ENCODE peak calls at places on chromosomes 4 and X, in five cellular contexts. One of them, this sample, is unnamed. For H3K27me3 and H3K4me1, the result is how much of the 10 kb centered on the place peaks cover.

GRCh38 chr4:106478152-106478551 is 109.6 kb upstream of the GIMD1 start:
- DNase-seq in HCT116: no peak
- DNase-seq in CD4-positive, alpha-beta memory T cell: no peak
- DNase-seq in mammary epithelial cell: no peak
- DNase-seq in psoas muscle: no peak
- DNase-seq in this sample: no peak

GRCh38 chr4:169663894-169664293 is 43.5 kb downstream of the CLCN3 start:
- DNase-seq in HCT116: no peak
- DNase-seq in CD4-positive, alpha-beta memory T cell: no peak
- DNase-seq in mammary epithelial cell: peak
- DNase-seq in psoas muscle: no peak
- DNase-seq in this sample: peak

GRCh38 chrX:103399744-103400143 is 23.4 kb downstream of the BEX3 start:
- DNase-seq in HCT116: no peak
- DNase-seq in CD4-positive, alpha-beta memory T cell: no peak
- DNase-seq in mammary epithelial cell: peak
- DNase-seq in psoas muscle: no peak
- DNase-seq in this sample: no peak

GRCh38 chr4:48930654-48931053 is 24.1 kb upstream of the OCIAD2 start:
- DNase-seq in HCT116: no peak
- DNase-seq in CD4-positive, alpha-beta memory T cell: no peak
- DNase-seq in mammary epithelial cell: no peak
- DNase-seq in psoas muscle: no peak
- DNase-seq in this sample: no peak

GRCh38 chrX:116241001-116241400 is 70.5 kb downstream of the AGTR2 start:
- DNase-seq in HCT116: no peak
- DNase-seq in CD4-positive, alpha-beta memory T cell: no peak
- DNase-seq in mammary epithelial cell: no peak
- DNase-seq in psoas muscle: no peak
- DNase-seq in this sample: no peak

GRCh38 chr4:16289872-16290554 is 63.7 kb upstream of the TAPT1 start:
- DNase-seq in HCT116: peak
- DNase-seq in CD4-positive, alpha-beta memory T cell: peak
- DNase-seq in mammary epithelial cell: no peak
- DNase-seq in psoas muscle: no peak
- DNase-seq in this sample: peak

GRCh38 chr4:97525236-97525635 is 618.0 kb downstream of the STPG2 start:
- DNase-seq in HCT116: no peak
- DNase-seq in CD4-positive, alpha-beta memory T cell: no peak
- DNase-seq in mammary epithelial cell: no peak
- DNase-seq in psoas muscle: no peak
- DNase-seq in this sample: no peak

GRCh38 chrX:150642421-150642820 is 50.8 kb upstream of the MTMR1 start:
- DNase-seq in HCT116: no peak
- DNase-seq in CD4-positive, alpha-beta memory T cell: no peak
- DNase-seq in mammary epithelial cell: peak
- DNase-seq in psoas muscle: no peak
- DNase-seq in this sample: no peak

GRCh38 chrX:123340691-123341090 is 156.6 kb downstream of the GRIA3 start:
- DNase-seq in HCT116: no peak
- DNase-seq in CD4-positive, alpha-beta memory T cell: no peak
- DNase-seq in mammary epithelial cell: no peak
- DNase-seq in psoas muscle: no peak
- DNase-seq in this sample: no peak

GRCh38 chrX:12719837-12720236 is 71.4 kb upstream of the PRPS2 start:
- DNase-seq in HCT116: no peak
- DNase-seq in CD4-positive, alpha-beta memory T cell: no peak
- DNase-seq in mammary epithelial cell: no peak
- DNase-seq in psoas muscle: no peak
- DNase-seq in this sample: no peak

GRCh38 chr4:102525099-102525498 is 23.9 kb downstream of the NFKB1 start:
- DNase-seq in HCT116: no peak
- DNase-seq in CD4-positive, alpha-beta memory T cell: no peak
- DNase-seq in mammary epithelial cell: peak
- DNase-seq in psoas muscle: no peak
- DNase-seq in this sample: no peak

GRCh38 chr4:142155347-142155746 is 519.0 kb downstream of the IL15 start:
- DNase-seq in HCT116: no peak
- DNase-seq in CD4-positive, alpha-beta memory T cell: no peak
- DNase-seq in mammary epithelial cell: no peak
- DNase-seq in psoas muscle: no peak
- DNase-seq in this sample: no peak

GRCh38 chr4:43348591-43348990 is 456.1 kb downstream of the GRXCR1 start:
- DNase-seq in HCT116: no peak
- DNase-seq in CD4-positive, alpha-beta memory T cell: no peak
- DNase-seq in mammary epithelial cell: no peak
- DNase-seq in psoas muscle: no peak
- DNase-seq in this sample: no peak

GRCh38 chr4:124121511-124121934 is 591.0 kb downstream of the ANKRD50 start:
- DNase-seq in HCT116: no peak
- DNase-seq in CD4-positive, alpha-beta memory T cell: no peak
- DNase-seq in mammary epithelial cell: peak
- DNase-seq in psoas muscle: no peak
- DNase-seq in this sample: no peak

GRCh38 chr4:10023050-10023419 is 1.7 kb upstream of the SLC2A9 start:
- DNase-seq in HCT116: no peak
- DNase-seq in CD4-positive, alpha-beta memory T cell: no peak
- DNase-seq in mammary epithelial cell: no peak
- DNase-seq in psoas muscle: no peak
- DNase-seq in this sample: no peak

GRCh38 chr4:152169666-152170065 is 366.2 kb downstream of the FBXW7 start:
- DNase-seq in HCT116: no peak
- DNase-seq in CD4-positive, alpha-beta memory T cell: no peak
- DNase-seq in mammary epithelial cell: no peak
- DNase-seq in psoas muscle: no peak
- DNase-seq in this sample: no peak

GRCh38 chr4:82688091-82688815 is 110.3 kb downstream of the SCD5 start:
- DNase-seq in HCT116: no peak
- DNase-seq in CD4-positive, alpha-beta memory T cell: no peak
- DNase-seq in mammary epithelial cell: peak
- DNase-seq in psoas muscle: no peak
- DNase-seq in this sample: no peak

GRCh38 chrX:43949669-43950068 is 23.5 kb downstream of the NDP start:
- DNase-seq in HCT116: peak
- DNase-seq in CD4-positive, alpha-beta memory T cell: peak
- DNase-seq in mammary epithelial cell: no peak
- DNase-seq in psoas muscle: peak
- DNase-seq in this sample: peak

GRCh38 chr4:137541181-137541580 is 8.9 kb upstream of the PCDH18 start:
- DNase-seq in HCT116: no peak
- DNase-seq in CD4-positive, alpha-beta memory T cell: no peak
- DNase-seq in mammary epithelial cell: no peak
- DNase-seq in psoas muscle: no peak
- DNase-seq in this sample: no peak

GRCh38 chr4:48109413-48110263 is 24.4 kb downstream of the TXK start:
- DNase-seq in HCT116: peak
- DNase-seq in CD4-positive, alpha-beta memory T cell: peak
- DNase-seq in mammary epithelial cell: peak
- DNase-seq in psoas muscle: no peak
- DNase-seq in this sample: peak

GRCh38 chr4:78606530-78607095 is 55.0 kb downstream of the ANXA3 start:
- DNase-seq in HCT116: no peak
- DNase-seq in CD4-positive, alpha-beta memory T cell: no peak
- DNase-seq in mammary epithelial cell: no peak
- DNase-seq in psoas muscle: no peak
- DNase-seq in this sample: no peak

GRCh38 chr4:164304240-164304639 is 449.7 kb upstream of the SMIM31 start:
- DNase-seq in HCT116: no peak
- DNase-seq in CD4-positive, alpha-beta memory T cell: no peak
- DNase-seq in mammary epithelial cell: peak
- DNase-seq in psoas muscle: no peak
- DNase-seq in this sample: no peak

GRCh38 chr4:36208884-36209473 is 35.3 kb downstream of the ARAP2 start:
- DNase-seq in HCT116: no peak
- DNase-seq in CD4-positive, alpha-beta memory T cell: peak
- DNase-seq in mammary epithelial cell: no peak
- DNase-seq in psoas muscle: no peak
- DNase-seq in this sample: peak

GRCh38 chr4:41525129-41525528 is 12.8 kb upstream of the LIMCH1 start:
- DNase-seq in HCT116: peak
- DNase-seq in CD4-positive, alpha-beta memory T cell: no peak
- DNase-seq in mammary epithelial cell: peak
- DNase-seq in psoas muscle: no peak
- DNase-seq in this sample: no peak

GRCh38 chr4:176885224-176885623 is 92.5 kb upstream of the VEGFC start:
- DNase-seq in HCT116: no peak
- DNase-seq in CD4-positive, alpha-beta memory T cell: no peak
- DNase-seq in mammary epithelial cell: no peak
- DNase-seq in psoas muscle: no peak
- DNase-seq in this sample: no peak

GRCh38 chr4:41692717-41693345 is 55.7 kb downstream of the PHOX2B start:
- DNase-seq in HCT116: peak
- DNase-seq in CD4-positive, alpha-beta memory T cell: peak
- DNase-seq in mammary epithelial cell: peak
- DNase-seq in psoas muscle: peak
- DNase-seq in this sample: peak

GRCh38 chr4:177442623-177443155 is 452 bp upstream of the AGA start:
- DNase-seq in HCT116: no peak
- DNase-seq in CD4-positive, alpha-beta memory T cell: no peak
- DNase-seq in mammary epithelial cell: peak
- DNase-seq in psoas muscle: no peak
- DNase-seq in this sample: peak

GRCh38 chrX:85326234-85327059 is 53.0 kb downstream of the POF1B start:
- DNase-seq in HCT116: no peak
- DNase-seq in CD4-positive, alpha-beta memory T cell: no peak
- DNase-seq in mammary epithelial cell: no peak
- DNase-seq in psoas muscle: peak
- DNase-seq in this sample: no peak

GRCh38 chrX:27555514-27555913 is 34.6 kb upstream of the DCAF8L2 start:
- DNase-seq in HCT116: no peak
- DNase-seq in CD4-positive, alpha-beta memory T cell: no peak
- DNase-seq in mammary epithelial cell: peak
- DNase-seq in psoas muscle: no peak
- DNase-seq in this sample: peak

GRCh38 chrX:151984328-151984727 is 9.9 kb upstream of the GABRE start:
- DNase-seq in HCT116: no peak
- DNase-seq in CD4-positive, alpha-beta memory T cell: no peak
- DNase-seq in mammary epithelial cell: peak
- DNase-seq in psoas muscle: peak
- DNase-seq in this sample: no peak

GRCh38 chrX:7574325-7574724 is 268.6 kb upstream of the VCX start:
- DNase-seq in HCT116: no peak
- DNase-seq in CD4-positive, alpha-beta memory T cell: no peak
- DNase-seq in mammary epithelial cell: peak
- DNase-seq in psoas muscle: no peak
- DNase-seq in this sample: no peak

GRCh38 chr4:47002593-47002992 is 9.2 kb upstream of the GABRA4 start:
- DNase-seq in HCT116: no peak
- DNase-seq in CD4-positive, alpha-beta memory T cell: no peak
- DNase-seq in mammary epithelial cell: peak
- DNase-seq in psoas muscle: no peak
- DNase-seq in this sample: no peak

GRCh38 chr4:57110635-57111546 is 706 bp upstream of the IGFBP7 start:
- DNase-seq in HCT116: no peak
- DNase-seq in CD4-positive, alpha-beta memory T cell: no peak
- DNase-seq in mammary epithelial cell: peak
- DNase-seq in psoas muscle: no peak
- DNase-seq in this sample: peak

GRCh38 chr4:81781824-81782223 is 310.1 kb upstream of the RASGEF1B start:
- DNase-seq in HCT116: no peak
- DNase-seq in CD4-positive, alpha-beta memory T cell: no peak
- DNase-seq in mammary epithelial cell: no peak
- DNase-seq in psoas muscle: no peak
- DNase-seq in this sample: no peak

GRCh38 chr4:90198086-90198847 is 71.1 kb downstream of the CCSER1 start:
- DNase-seq in HCT116: no peak
- DNase-seq in CD4-positive, alpha-beta memory T cell: no peak
- DNase-seq in mammary epithelial cell: peak
- DNase-seq in psoas muscle: no peak
- DNase-seq in this sample: no peak

GRCh38 chr4:79446145-79446544 is 38.1 kb upstream of the GK2 start:
- DNase-seq in HCT116: no peak
- DNase-seq in CD4-positive, alpha-beta memory T cell: no peak
- DNase-seq in mammary epithelial cell: no peak
- DNase-seq in psoas muscle: no peak
- DNase-seq in this sample: no peak

GRCh38 chr4:87118826-87119225 is 101.6 kb downstream of the KLHL8 start:
- DNase-seq in HCT116: no peak
- DNase-seq in CD4-positive, alpha-beta memory T cell: no peak
- DNase-seq in mammary epithelial cell: peak
- DNase-seq in psoas muscle: no peak
- DNase-seq in this sample: no peak

DNA sequence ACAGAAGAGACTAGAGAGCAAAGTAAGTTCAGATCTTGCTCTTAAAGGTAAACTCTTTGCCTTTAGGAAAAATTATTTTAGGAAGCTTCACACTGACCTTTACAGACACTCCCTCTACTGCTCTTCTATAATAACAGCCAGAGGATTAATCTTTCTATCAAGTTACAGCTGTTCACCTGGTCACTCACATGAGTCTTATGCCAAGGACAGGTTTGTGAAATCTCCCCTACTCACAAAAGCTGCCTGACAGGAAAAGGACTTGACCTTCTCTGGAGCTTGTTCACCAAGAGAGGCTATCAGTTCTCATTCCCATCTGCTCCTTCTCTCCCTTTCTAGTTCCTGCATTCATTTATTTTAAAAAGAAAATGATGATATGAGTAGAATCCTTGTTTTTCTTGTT is 117.3 kb downstream of the C4orf51 start:
- DNase-seq in HCT116: no peak
- DNase-seq in CD4-positive, alpha-beta memory T cell: no peak
- DNase-seq in mammary epithelial cell: no peak
- DNase-seq in psoas muscle: no peak
- DNase-seq in this sample: no peak
- H3K4me3 ChIP-seq in HCT116: no peak
- H3K4me3 ChIP-seq in CD4-positive, alpha-beta memory T cell: no peak
- H3K4me3 ChIP-seq in mammary epithelial cell: no peak
- H3K4me3 ChIP-seq in psoas muscle: no peak
- H3K4me3 ChIP-seq in this sample: no peak

DNA sequence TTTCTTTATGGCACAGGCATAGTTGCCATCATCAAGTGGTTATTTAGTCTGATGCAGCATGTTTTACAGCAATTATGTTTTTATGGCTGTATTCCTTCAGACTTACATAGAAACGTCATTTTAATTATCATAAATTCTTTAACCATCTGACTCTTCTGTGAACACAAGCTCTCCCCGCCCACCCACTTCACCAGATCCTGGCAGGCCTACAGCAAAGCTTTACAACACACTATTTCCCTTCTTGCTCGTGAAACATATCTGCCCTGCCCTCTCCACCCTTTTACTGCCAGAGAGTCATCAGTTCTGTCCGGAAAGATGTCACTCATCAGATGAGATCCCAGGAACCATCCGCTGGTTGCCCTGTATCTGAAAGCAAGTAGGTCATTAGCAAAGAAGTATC is 120.5 kb downstream of the HS6ST2 start:
- DNase-seq in HCT116: no peak
- DNase-seq in CD4-positive, alpha-beta memory T cell: no peak
- DNase-seq in mammary epithelial cell: no peak
- DNase-seq in psoas muscle: no peak
- DNase-seq in this sample: no peak
- H3K27me3 ChIP-seq in HCT116: under half
- H3K27me3 ChIP-seq in CD4-positive, alpha-beta memory T cell: under half
- H3K27me3 ChIP-seq in mammary epithelial cell: under half
- H3K27me3 ChIP-seq in psoas muscle: under half
- H3K27me3 ChIP-seq in this sample: under half

GRCh38 chrX:68696267-68696666 is 48.8 kb downstream of the STARD8 start:
- DNase-seq in HCT116: no peak
- DNase-seq in CD4-positive, alpha-beta memory T cell: no peak
- DNase-seq in mammary epithelial cell: no peak
- DNase-seq in psoas muscle: no peak
- DNase-seq in this sample: no peak
- H3K4me1 ChIP-seq in HCT116: under half
- H3K4me1 ChIP-seq in CD4-positive, alpha-beta memory T cell: under half
- H3K4me1 ChIP-seq in mammary epithelial cell: under half
- H3K4me1 ChIP-seq in psoas muscle: under half
- H3K4me1 ChIP-seq in this sample: under half

GRCh38 chr4:157837071-157837470 is 335.8 kb downstream of the GASK1B start:
- DNase-seq in HCT116: no peak
- DNase-seq in CD4-positive, alpha-beta memory T cell: no peak
- DNase-seq in mammary epithelial cell: no peak
- DNase-seq in psoas muscle: no peak
- DNase-seq in this sample: no peak
- H3K4me3 ChIP-seq in HCT116: no peak
- H3K4me3 ChIP-seq in CD4-positive, alpha-beta memory T cell: no peak
- H3K4me3 ChIP-seq in mammary epithelial cell: no peak
- H3K4me3 ChIP-seq in psoas muscle: no peak
- H3K4me3 ChIP-seq in this sample: no peak